ENCODE peak calls at places on chromosomes 4 and X, in nine cellular contexts. N is hypothalamus; D is T-cell; M is activated CD4-positive, alpha-beta T cell treated with anti-CD3 and anti-CD28 coated beads for 1 hour; C is NCI-H1417; R is T-helper 1 cell; Z is M059J; X is activated T-helper 1 cell treated with anti-CD3 and anti-CD28 coated beads, Interleukin-2, amount 50 U/mL, for 16 hours; K is stimulated activated CD4-positive, alpha-beta T cell treated with anti-CD3 and anti-CD28 coated beads, Interleukin-2, amount 100 ng/mL, for 24 hours. B is an unnamed sample.

GRCh38 chrX:97529801-97530200 is 646.1 kb downstream of the RPA4 start:
- DNase-seq in N (no peak), D (no peak), M (no peak), C (no peak), R (no peak), Z (peak), X (no peak), K (no peak), B (no peak)

GRCh38 chrX:1521459-1521956 is 15.5 kb downstream of the P2RY8 start:
- DNase-seq in N (no peak), D (peak), M (no peak), C (no peak), R (peak), Z (no peak), X (no peak), K (peak), B (no peak)

GRCh38 chr4:14301993-14302392 is 674.5 kb upstream of the BOD1L1 start:
- DNase-seq in N (no peak), D (no peak), M (no peak), C (no peak), R (no peak), Z (no peak), X (no peak), K (no peak), B (no peak)

GRCh38 chr4:39699676-39700409 is 1.9 kb downstream of the UBE2K start:
- DNase-seq in N (no peak), D (no peak), M (no peak), C (no peak), R (peak), Z (peak), X (no peak), K (no peak), B (no peak)

GRCh38 chr4:75249739-75250138 is 264.5 kb downstream of the RCHY1 start:
- DNase-seq in N (no peak), D (no peak), M (no peak), C (no peak), R (no peak), Z (no peak), X (no peak), K (no peak), B (no peak)

GRCh38 chr4:178351185-178351584 is 908.9 kb upstream of the AGA start:
- DNase-seq in N (no peak), D (no peak), M (no peak), C (no peak), R (no peak), Z (no peak), X (no peak), K (no peak), B (no peak)

GRCh38 chrX:55006827-55007621 is 6.9 kb downstream of the APEX2 start:
- DNase-seq in N (no peak), D (no peak), M (no peak), C (no peak), R (no peak), Z (no peak), X (no peak), K (no peak), B (no peak)

GRCh38 chr4:86935499-86935832 is 655 bp downstream of the AFF1 start:
- DNase-seq in N (peak), D (peak), M (no peak), C (no peak), R (no peak), Z (no peak), X (peak), K (peak), B (no peak)

GRCh38 chrX:124005220-124005619 is 43.7 kb downstream of the STAG2 start:
- DNase-seq in N (no peak), D (no peak), M (no peak), C (no peak), R (no peak), Z (no peak), X (no peak), K (no peak), B (no peak)

GRCh38 chr4:76622126-76622525 is 187.1 kb downstream of the SHROOM3 start:
- DNase-seq in N (no peak), D (no peak), M (no peak), C (no peak), R (no peak), Z (peak), X (no peak), K (no peak), B (no peak)

GRCh38 chrX:20829665-20830481 is 544.3 kb upstream of the CNKSR2 start:
- DNase-seq in N (no peak), D (no peak), M (no peak), C (no peak), R (no peak), Z (peak), X (no peak), K (no peak), B (no peak)

GRCh38 chr4:67288964-67289363 is 256.3 kb downstream of the CENPC start:
- DNase-seq in N (no peak), D (no peak), M (no peak), C (peak), R (no peak), Z (peak), X (no peak), K (peak), B (peak)

GRCh38 chr4:95547708-95548471 is 883 bp downstream of the UNC5C start:
- DNase-seq in N (peak), D (no peak), M (no peak), C (no peak), R (no peak), Z (peak), X (no peak), K (peak), B (no peak)

GRCh38 chrX:153878969-153879653 is 6.9 kb downstream of the L1CAM start:
- DNase-seq in N (no peak), D (no peak), M (no peak), C (peak), R (no peak), Z (no peak), X (no peak), K (peak), B (no peak)

GRCh38 chr4:101643201-101643600 is 147.3 kb upstream of the BANK1 start:
- DNase-seq in N (no peak), D (no peak), M (no peak), C (no peak), R (no peak), Z (peak), X (no peak), K (no peak), B (no peak)

GRCh38 chrX:109782994-109783711 is 50.1 kb upstream of the ACSL4 start:
- DNase-seq in N (no peak), D (no peak), M (no peak), C (no peak), R (peak), Z (peak), X (no peak), K (no peak), B (no peak)

GRCh38 chr4:74118600-74119351 is 19.8 kb upstream of the CXCL2 start:
- DNase-seq in N (no peak), D (no peak), M (no peak), C (peak), R (no peak), Z (no peak), X (no peak), K (no peak), B (no peak)

GRCh38 chr4:79913581-79913980 is 159.4 kb downstream of the ANTXR2 start:
- DNase-seq in N (no peak), D (no peak), M (no peak), C (no peak), R (no peak), Z (peak), X (no peak), K (no peak), B (no peak)

GRCh38 chrX:107684956-107685385 is 56.7 kb downstream of the PRPS1 start:
- DNase-seq in N (peak), D (no peak), M (no peak), C (no peak), R (peak), Z (peak), X (no peak), K (no peak), B (no peak)

GRCh38 chrX:151912221-151912620 is 468 bp upstream of the MAGEA4 start:
- DNase-seq in N (no peak), D (no peak), M (no peak), C (no peak), R (no peak), Z (no peak), X (no peak), K (no peak), B (no peak)

GRCh38 chr4:68070302-68070701 is 59.4 kb downstream of the TMPRSS11F start:
- DNase-seq in N (no peak), D (no peak), M (no peak), C (no peak), R (no peak), Z (no peak), X (no peak), K (no peak), B (no peak)

GRCh38 chr4:56060021-56060420 is 111.3 kb downstream of the CEP135 start:
- DNase-seq in N (no peak), D (no peak), M (no peak), C (no peak), R (no peak), Z (no peak), X (no peak), K (no peak), B (no peak)

GRCh38 chr4:84750260-84750955 is 167.5 kb downstream of the CDS1 start:
- DNase-seq in N (no peak), D (no peak), M (no peak), C (peak), R (peak), Z (peak), X (no peak), K (no peak), B (peak)

B was measured in GM12891.